ENCODE peak calls at places on chromosomes 11 and 22, in eight cellular contexts. One of them, this sample, is unnamed. For H3K27me3 and H3K36me3, the result is how much of the 10 kb centered on the place peaks cover.

GRCh38 chr11:68016904-68017817 is 7.0 kb downstream of the ALDH3B1 start:
- DNase-seq in thyroid gland: no peak
- DNase-seq in BE2C: no peak
- DNase-seq in lung: peak
- DNase-seq in psoas muscle: no peak
- DNase-seq in GM23338: no peak
- DNase-seq in CD8-positive, alpha-beta T cell: no peak
- DNase-seq in Caco-2: peak
- DNase-seq in this sample: no peak

GRCh38 chr11:110305169-110306018 is 9.0 kb upstream of the RDX start:
- DNase-seq in thyroid gland: no peak
- DNase-seq in BE2C: no peak
- DNase-seq in lung: no peak
- DNase-seq in psoas muscle: no peak
- DNase-seq in GM23338: no peak
- DNase-seq in CD8-positive, alpha-beta T cell: no peak
- DNase-seq in Caco-2: peak
- DNase-seq in this sample: no peak

GRCh38 chr11:65862941-65863888 is 3.0 kb downstream of the MUS81 start:
- DNase-seq in thyroid gland: no peak
- DNase-seq in BE2C: no peak
- DNase-seq in lung: no peak
- DNase-seq in psoas muscle: no peak
- DNase-seq in GM23338: no peak
- DNase-seq in CD8-positive, alpha-beta T cell: peak
- DNase-seq in Caco-2: no peak
- DNase-seq in this sample: no peak

GRCh38 chr22:44360306-44360685 is 47.5 kb upstream of the SHISAL1 start:
- DNase-seq in thyroid gland: no peak
- DNase-seq in BE2C: no peak
- DNase-seq in lung: no peak
- DNase-seq in psoas muscle: no peak
- DNase-seq in GM23338: no peak
- DNase-seq in CD8-positive, alpha-beta T cell: no peak
- DNase-seq in Caco-2: no peak
- DNase-seq in this sample: no peak

GRCh38 chr11:103942646-103943045 is 93.8 kb upstream of the DDI1 start:
- DNase-seq in thyroid gland: no peak
- DNase-seq in BE2C: no peak
- DNase-seq in lung: no peak
- DNase-seq in psoas muscle: no peak
- DNase-seq in GM23338: no peak
- DNase-seq in CD8-positive, alpha-beta T cell: no peak
- DNase-seq in Caco-2: no peak
- DNase-seq in this sample: no peak

GRCh38 chr11:35115688-35116030 is 23.3 kb upstream of the CD44 start:
- DNase-seq in thyroid gland: no peak
- DNase-seq in BE2C: no peak
- DNase-seq in lung: no peak
- DNase-seq in psoas muscle: no peak
- DNase-seq in GM23338: no peak
- DNase-seq in CD8-positive, alpha-beta T cell: no peak
- DNase-seq in Caco-2: no peak
- DNase-seq in this sample: no peak

GRCh38 chr22:27846910-27847309 is 45.4 kb upstream of the MN1 start:
- DNase-seq in thyroid gland: no peak
- DNase-seq in BE2C: no peak
- DNase-seq in lung: no peak
- DNase-seq in psoas muscle: no peak
- DNase-seq in GM23338: no peak
- DNase-seq in CD8-positive, alpha-beta T cell: no peak
- DNase-seq in Caco-2: no peak
- DNase-seq in this sample: no peak

GRCh38 chr11:1642288-1643145 is 12.9 kb downstream of the KRTAP5-5 start:
- DNase-seq in thyroid gland: no peak
- DNase-seq in BE2C: no peak
- DNase-seq in lung: no peak
- DNase-seq in psoas muscle: no peak
- DNase-seq in GM23338: no peak
- DNase-seq in CD8-positive, alpha-beta T cell: no peak
- DNase-seq in Caco-2: no peak
- DNase-seq in this sample: no peak

GRCh38 chr11:14117632-14118031 is 155.1 kb downstream of the SPON1 start:
- DNase-seq in thyroid gland: no peak
- DNase-seq in BE2C: no peak
- DNase-seq in lung: no peak
- DNase-seq in psoas muscle: no peak
- DNase-seq in GM23338: no peak
- DNase-seq in CD8-positive, alpha-beta T cell: no peak
- DNase-seq in Caco-2: no peak
- DNase-seq in this sample: no peak

GRCh38 chr11:119371778-119372182 is 9.7 kb downstream of the USP2 start:
- DNase-seq in thyroid gland: peak
- DNase-seq in BE2C: peak
- DNase-seq in lung: no peak
- DNase-seq in psoas muscle: peak
- DNase-seq in GM23338: no peak
- DNase-seq in CD8-positive, alpha-beta T cell: no peak
- DNase-seq in Caco-2: peak
- DNase-seq in this sample: no peak

GRCh38 chr22:48955351-48956311 is 872.0 kb downstream of the BRD1 start:
- DNase-seq in thyroid gland: no peak
- DNase-seq in BE2C: no peak
- DNase-seq in lung: peak
- DNase-seq in psoas muscle: no peak
- DNase-seq in GM23338: no peak
- DNase-seq in CD8-positive, alpha-beta T cell: no peak
- DNase-seq in Caco-2: no peak
- DNase-seq in this sample: no peak

GRCh38 chr11:15714641-15715399 is 600.1 kb downstream of the INSC start:
- DNase-seq in thyroid gland: peak
- DNase-seq in BE2C: no peak
- DNase-seq in lung: no peak
- DNase-seq in psoas muscle: no peak
- DNase-seq in GM23338: no peak
- DNase-seq in CD8-positive, alpha-beta T cell: no peak
- DNase-seq in Caco-2: no peak
- DNase-seq in this sample: no peak

GRCh38 chr22:44161673-44162072 is 19.1 kb upstream of the PARVG start:
- DNase-seq in thyroid gland: no peak
- DNase-seq in BE2C: no peak
- DNase-seq in lung: no peak
- DNase-seq in psoas muscle: no peak
- DNase-seq in GM23338: no peak
- DNase-seq in CD8-positive, alpha-beta T cell: no peak
- DNase-seq in Caco-2: no peak
- DNase-seq in this sample: no peak

GRCh38 chr11:34176980-34177319 is 71.5 kb downstream of the NAT10 start:
- DNase-seq in thyroid gland: no peak
- DNase-seq in BE2C: no peak
- DNase-seq in lung: no peak
- DNase-seq in psoas muscle: no peak
- DNase-seq in GM23338: no peak
- DNase-seq in CD8-positive, alpha-beta T cell: no peak
- DNase-seq in Caco-2: no peak
- DNase-seq in this sample: no peak

GRCh38 chr11:67053896-67054850 is 2.5 kb upstream of the RHOD start:
- DNase-seq in thyroid gland: peak
- DNase-seq in BE2C: peak
- DNase-seq in lung: peak
- DNase-seq in psoas muscle: peak
- DNase-seq in GM23338: peak
- DNase-seq in CD8-positive, alpha-beta T cell: peak
- DNase-seq in Caco-2: peak
- DNase-seq in this sample: no peak

GRCh38 chr11:112778091-112778889 is 182.9 kb upstream of the NCAM1 start:
- DNase-seq in thyroid gland: no peak
- DNase-seq in BE2C: peak
- DNase-seq in lung: no peak
- DNase-seq in psoas muscle: no peak
- DNase-seq in GM23338: no peak
- DNase-seq in CD8-positive, alpha-beta T cell: no peak
- DNase-seq in Caco-2: no peak
- DNase-seq in this sample: no peak

GRCh38 chr11:130553306-130553705 is 104.9 kb downstream of the ADAMTS15 start:
- DNase-seq in thyroid gland: no peak
- DNase-seq in BE2C: no peak
- DNase-seq in lung: no peak
- DNase-seq in psoas muscle: no peak
- DNase-seq in GM23338: no peak
- DNase-seq in CD8-positive, alpha-beta T cell: no peak
- DNase-seq in Caco-2: no peak
- DNase-seq in this sample: peak

GRCh38 chr11:75495749-75496641 is 29.7 kb downstream of the GDPD5 start:
- DNase-seq in thyroid gland: no peak
- DNase-seq in BE2C: peak
- DNase-seq in lung: no peak
- DNase-seq in psoas muscle: no peak
- DNase-seq in GM23338: peak
- DNase-seq in CD8-positive, alpha-beta T cell: no peak
- DNase-seq in Caco-2: peak
- DNase-seq in this sample: no peak

GRCh38 chr11:123430736-123431356 is 777 bp downstream of the GRAMD1B start:
- DNase-seq in thyroid gland: peak
- DNase-seq in BE2C: peak
- DNase-seq in lung: peak
- DNase-seq in psoas muscle: peak
- DNase-seq in GM23338: peak
- DNase-seq in CD8-positive, alpha-beta T cell: peak
- DNase-seq in Caco-2: no peak
- DNase-seq in this sample: no peak

GRCh38 chr11:30357872-30358271 is 35.0 kb downstream of the ARL14EP start:
- DNase-seq in thyroid gland: no peak
- DNase-seq in BE2C: no peak
- DNase-seq in lung: no peak
- DNase-seq in psoas muscle: no peak
- DNase-seq in GM23338: no peak
- DNase-seq in CD8-positive, alpha-beta T cell: no peak
- DNase-seq in Caco-2: no peak
- DNase-seq in this sample: no peak

GRCh38 chr11:78199015-78199652 is 10.4 kb downstream of the USP35 start:
- DNase-seq in thyroid gland: no peak
- DNase-seq in BE2C: no peak
- DNase-seq in lung: no peak
- DNase-seq in psoas muscle: no peak
- DNase-seq in GM23338: no peak
- DNase-seq in CD8-positive, alpha-beta T cell: no peak
- DNase-seq in Caco-2: no peak
- DNase-seq in this sample: no peak

GRCh38 chr22:49358041-49358440 is 469.6 kb downstream of the BRD1 start:
- DNase-seq in thyroid gland: no peak
- DNase-seq in BE2C: no peak
- DNase-seq in lung: no peak
- DNase-seq in psoas muscle: no peak
- DNase-seq in GM23338: no peak
- DNase-seq in CD8-positive, alpha-beta T cell: no peak
- DNase-seq in Caco-2: no peak
- DNase-seq in this sample: no peak

GRCh38 chr11:63574856-63575602 is 11.8 kb upstream of the PLAAT2 start:
- DNase-seq in thyroid gland: no peak
- DNase-seq in BE2C: no peak
- DNase-seq in lung: no peak
- DNase-seq in psoas muscle: peak
- DNase-seq in GM23338: no peak
- DNase-seq in CD8-positive, alpha-beta T cell: no peak
- DNase-seq in Caco-2: peak
- DNase-seq in this sample: no peak

GRCh38 chr11:63569570-63569969 is 6.4 kb upstream of the PLAAT2 start:
- DNase-seq in thyroid gland: no peak
- DNase-seq in BE2C: no peak
- DNase-seq in lung: no peak
- DNase-seq in psoas muscle: no peak
- DNase-seq in GM23338: no peak
- DNase-seq in CD8-positive, alpha-beta T cell: no peak
- DNase-seq in Caco-2: no peak
- DNase-seq in this sample: no peak

GRCh38 chr11:63572026-63572688 is 9.0 kb upstream of the PLAAT2 start:
- DNase-seq in thyroid gland: no peak
- DNase-seq in BE2C: no peak
- DNase-seq in lung: no peak
- DNase-seq in psoas muscle: no peak
- DNase-seq in GM23338: no peak
- DNase-seq in CD8-positive, alpha-beta T cell: no peak
- DNase-seq in Caco-2: no peak
- DNase-seq in this sample: no peak

GRCh38 chr11:63573881-63574855 is 11.0 kb upstream of the PLAAT2 start:
- DNase-seq in thyroid gland: peak
- DNase-seq in BE2C: no peak
- DNase-seq in lung: peak
- DNase-seq in psoas muscle: peak
- DNase-seq in GM23338: no peak
- DNase-seq in CD8-positive, alpha-beta T cell: peak
- DNase-seq in Caco-2: peak
- DNase-seq in this sample: no peak
- TF ChIP-seq CTCF in thyroid gland: no peak
- TF ChIP-seq CTCF in BE2C: no peak
- TF ChIP-seq CTCF in lung: peak
- TF ChIP-seq CTCF in psoas muscle: no peak
- TF ChIP-seq CTCF in GM23338: no peak
- TF ChIP-seq CTCF in CD8-positive, alpha-beta T cell: no peak
- TF ChIP-seq CTCF in Caco-2: no peak
- TF ChIP-seq CTCF in this sample: peak

GRCh38 chr11:70547821-70548670 is 149.7 kb downstream of the CTTN start:
- DNase-seq in thyroid gland: peak
- DNase-seq in BE2C: peak
- DNase-seq in lung: no peak
- DNase-seq in psoas muscle: no peak
- DNase-seq in GM23338: no peak
- DNase-seq in CD8-positive, alpha-beta T cell: no peak
- DNase-seq in Caco-2: no peak
- DNase-seq in this sample: no peak
- H3K27me3 ChIP-seq in thyroid gland: under half
- H3K27me3 ChIP-seq in BE2C: under half
- H3K27me3 ChIP-seq in lung: under half
- H3K27me3 ChIP-seq in psoas muscle: under half
- H3K27me3 ChIP-seq in GM23338: under half
- H3K27me3 ChIP-seq in CD8-positive, alpha-beta T cell: under half
- H3K27me3 ChIP-seq in Caco-2: under half
- H3K27me3 ChIP-seq in this sample: under half

DNA sequence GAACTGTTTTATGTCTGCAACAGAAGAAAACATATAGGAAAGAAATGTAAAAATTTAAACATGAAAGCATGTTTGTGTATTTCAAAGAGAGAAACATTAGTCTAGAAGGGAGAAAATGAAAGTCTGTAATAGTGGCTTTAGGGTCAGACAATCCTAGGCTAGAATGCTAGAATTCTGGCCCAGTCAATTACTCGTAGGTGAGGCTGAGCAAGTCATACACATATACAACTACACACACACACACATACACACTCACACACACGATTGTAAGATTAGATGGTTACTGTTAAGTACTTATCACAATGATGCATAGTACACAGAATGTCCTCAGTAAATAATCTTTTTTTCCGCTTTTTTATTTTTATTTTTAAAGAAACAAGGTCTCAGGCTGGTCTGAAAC is 37.7 kb upstream of the PCF11 start:
- DNase-seq in thyroid gland: no peak
- DNase-seq in BE2C: no peak
- DNase-seq in lung: no peak
- DNase-seq in psoas muscle: no peak
- DNase-seq in GM23338: no peak
- DNase-seq in CD8-positive, alpha-beta T cell: no peak
- DNase-seq in Caco-2: no peak
- DNase-seq in this sample: no peak
- H3K36me3 ChIP-seq in thyroid gland: under half
- H3K36me3 ChIP-seq in BE2C: under half
- H3K36me3 ChIP-seq in lung: under half
- H3K36me3 ChIP-seq in psoas muscle: under half
- H3K36me3 ChIP-seq in GM23338: under half
- H3K36me3 ChIP-seq in CD8-positive, alpha-beta T cell: under half
- H3K36me3 ChIP-seq in Caco-2: under half
- H3K36me3 ChIP-seq in this sample: under half

GRCh38 chr22:18998998-18999397 is 62.9 kb upstream of the PRODH start:
- DNase-seq in thyroid gland: no peak
- DNase-seq in BE2C: no peak
- DNase-seq in lung: no peak
- DNase-seq in psoas muscle: no peak
- DNase-seq in GM23338: peak
- DNase-seq in CD8-positive, alpha-beta T cell: no peak
- DNase-seq in Caco-2: no peak
- DNase-seq in this sample: no peak
- TF ChIP-seq CTCF in thyroid gland: no peak
- TF ChIP-seq CTCF in BE2C: peak
- TF ChIP-seq CTCF in lung: no peak
- TF ChIP-seq CTCF in psoas muscle: no peak
- TF ChIP-seq CTCF in GM23338: peak
- TF ChIP-seq CTCF in CD8-positive, alpha-beta T cell: no peak
- TF ChIP-seq CTCF in Caco-2: no peak
- TF ChIP-seq CTCF in this sample: peak